ENCODE peak calls at places on chromosomes 6 and 20, in seven cellular contexts. B is HFF-Myc; J is HEK293T; P is astrocyte of the spinal cord; E is K562; Z is stimulated activated naive B cell treated with anti-CD40 and anti-IgM and Interleukin-4, amounts not matched to agents 10 μg/mL and 1 μg/mL and 100 μg/mL, for 72 hours; C is activated gamma-delta T cell treated with anti-CD3 and anti-CD28 coated beads, Interleukin-2, amount 50 U/mL, for 16 hours. Y is an unnamed sample.

GRCh38 chr20:21125072-21125848 is 622 bp upstream of the KIZ start:
- DNase-seq in B (peak), J (peak), P (no peak), E (no peak), Z (no peak), C (no peak), Y (peak)

GRCh38 chr6:100455230-100456124 is 9.2 kb downstream of the SIM1 start:
- DNase-seq in B (no peak), J (no peak), P (no peak), E (no peak), Z (no peak), C (no peak), Y (no peak)

GRCh38 chr6:17081860-17082508 is 19.9 kb upstream of the STMND1 start:
- DNase-seq in B (no peak), J (no peak), P (no peak), E (no peak), Z (no peak), C (no peak), Y (no peak)

GRCh38 chr6:53382421-53382820 is 33.7 kb upstream of the ELOVL5 start:
- DNase-seq in B (no peak), J (no peak), P (no peak), E (no peak), Z (no peak), C (no peak), Y (no peak)

GRCh38 chr6:11225990-11226389 is 6.5 kb downstream of the NEDD9 start:
- DNase-seq in B (no peak), J (no peak), P (no peak), E (no peak), Z (no peak), C (no peak), Y (no peak)

GRCh38 chr20:10276886-10277580 is 58.4 kb downstream of the SNAP25 start:
- DNase-seq in B (no peak), J (no peak), P (no peak), E (no peak), Z (no peak), C (no peak), Y (no peak)

GRCh38 chr6:162017551-162017950 is 710.0 kb downstream of the PRKN start:
- DNase-seq in B (no peak), J (no peak), P (no peak), E (no peak), Z (no peak), C (no peak), Y (no peak)

GRCh38 chr20:45067558-45067957 is 33.4 kb downstream of the KCNS1 start:
- DNase-seq in B (no peak), J (no peak), P (no peak), E (no peak), Z (no peak), C (no peak), Y (peak)

GRCh38 chr6:40440083-40440482 is 147.1 kb downstream of the LRFN2 start:
- DNase-seq in B (no peak), J (no peak), P (no peak), E (no peak), Z (no peak), C (no peak), Y (peak)

GRCh38 chr6:41578714-41579610 is 32.8 kb downstream of the FOXP4 start:
- DNase-seq in B (no peak), J (no peak), P (peak), E (peak), Z (no peak), C (no peak), Y (peak)

GRCh38 chr20:2521369-2522305 is 12.9 kb upstream of the ZNF343 start:
- DNase-seq in B (no peak), J (peak), P (peak), E (peak), Z (no peak), C (peak), Y (peak)

GRCh38 chr6:122130026-122130348 is 269.5 kb upstream of the HSF2 start:
- DNase-seq in B (no peak), J (no peak), P (no peak), E (no peak), Z (no peak), C (no peak), Y (peak)

GRCh38 chr20:50303573-50304500 is 113.2 kb downstream of the CEBPB start:
- DNase-seq in B (peak), J (no peak), P (peak), E (peak), Z (no peak), C (no peak), Y (peak)

GRCh38 chr20:48132834-48133233 is 347.6 kb upstream of the SULF2 start:
- DNase-seq in B (no peak), J (no peak), P (no peak), E (no peak), Z (no peak), C (no peak), Y (no peak)

GRCh38 chr6:115838763-115839401 is 221.8 kb downstream of the FRK start:
- DNase-seq in B (peak), J (peak), P (peak), E (peak), Z (no peak), C (no peak), Y (peak)

Y was measured in cardiac muscle cell.